ENCODE peak calls at places on chromosomes 13 and 19, in four cellular contexts. I is HepG2, J is upper lobe of left lung, T is A549. F is an unnamed sample.

GRCh38 chr13:114222461-114222968 is 12.2 kb upstream of the CDC16 start:
- ATAC-seq in I (no peak), J (peak), T (no peak), F (peak)

GRCh38 chr19:10604460-10604980 is 17.4 kb upstream of the AP1M2 start:
- ATAC-seq in I (peak), J (peak), T (no peak), F (no peak)

GRCh38 chr13:61600360-61601033 is 184.8 kb upstream of the PCDH20 start:
- ATAC-seq in I (no peak), J (no peak), T (no peak), F (peak)

GRCh38 chr19:18501832-18502231 is 20.0 kb downstream of the ELL start:
- ATAC-seq in I (no peak), J (peak), T (no peak), F (peak)

GRCh38 chr13:98054301-98054700 is 88.6 kb upstream of the FARP1 start:
- ATAC-seq in I (peak), J (no peak), T (no peak), F (no peak)

GRCh38 chr13:43128504-43128929 is 105.1 kb downstream of the DNAJC15 start:
- ATAC-seq in I (no peak), J (no peak), T (no peak), F (no peak)

GRCh38 chr13:110574161-110574560 is 12.6 kb upstream of the RAB20 start:
- ATAC-seq in I (no peak), J (no peak), T (peak), F (no peak)

GRCh38 chr13:31909889-31910551 is 121.6 kb upstream of the FRY start:
- ATAC-seq in I (no peak), J (no peak), T (no peak), F (no peak)

GRCh38 chr13:29677627-29678026 is 82.1 kb upstream of the SLC7A1 start:
- ATAC-seq in I (no peak), J (no peak), T (no peak), F (no peak)

GRCh38 chr13:42380420-42381164 is 108.6 kb downstream of the AKAP11 start:
- ATAC-seq in I (no peak), J (no peak), T (no peak), F (no peak)

GRCh38 chr13:59906413-59907027 is 257.2 kb downstream of the DIAPH3 start:
- ATAC-seq in I (peak), J (no peak), T (peak), F (no peak)

GRCh38 chr13:28329395-28330158 is 165.4 kb downstream of the FLT1 start:
- ATAC-seq in I (no peak), J (peak), T (no peak), F (peak)

GRCh38 chr13:49308977-49309408 is 61.3 kb downstream of the CDADC1 start:
- ATAC-seq in I (no peak), J (no peak), T (no peak), F (peak)

GRCh38 chr13:50484472-50485113 is 358.9 kb downstream of the DLEU7 start:
- ATAC-seq in I (no peak), J (no peak), T (no peak), F (no peak)

GRCh38 chr13:41706189-41706588 is 248.8 kb downstream of the RGCC start:
- ATAC-seq in I (no peak), J (no peak), T (no peak), F (peak)

DNA sequence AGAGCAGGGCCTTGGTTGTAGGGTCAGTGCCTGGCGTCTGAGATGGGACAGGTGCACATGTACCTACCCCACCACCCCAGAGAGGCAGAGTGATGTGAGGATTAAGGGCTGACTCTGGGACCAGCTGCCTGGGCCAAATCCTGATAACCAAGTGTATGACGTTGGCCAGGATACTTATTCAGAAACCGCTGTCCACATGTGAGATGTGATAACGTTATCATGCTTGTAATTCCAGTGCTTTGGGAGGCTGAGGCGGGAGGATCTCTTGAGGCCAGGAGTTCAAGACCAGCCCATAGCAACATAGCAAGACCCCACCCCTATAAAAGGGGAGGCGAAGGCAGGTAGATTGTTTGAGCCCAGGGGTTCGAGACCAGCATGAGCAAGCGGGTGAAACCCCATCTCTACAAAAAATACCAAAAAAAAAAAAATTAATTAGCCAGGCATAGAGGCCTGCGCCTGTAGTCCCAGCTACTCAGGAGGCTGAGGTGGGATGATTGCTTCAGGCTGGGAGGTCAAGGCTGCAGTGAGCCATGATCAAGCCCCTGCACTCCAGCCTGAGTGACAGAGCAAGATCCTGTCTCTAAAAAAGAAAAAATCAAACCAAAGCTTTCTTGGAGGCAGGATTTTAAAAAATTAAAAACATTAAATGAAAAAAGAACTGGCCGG is 10.0 kb downstream of the ADGRE5 start:
- ATAC-seq in I (no peak), J (no peak), T (no peak), F (no peak)
- TF ChIP-seq EP300 in I (no peak), J (no peak), T (no peak), F (no peak)

GRCh38 chr19:2476451-2477140 is 669 bp downstream of the GADD45B start:
- ATAC-seq in I (peak), J (peak), T (peak), F (peak)
- H3K4me3 ChIP-seq in I (peak), J (peak), T (peak), F (peak)

DNA sequence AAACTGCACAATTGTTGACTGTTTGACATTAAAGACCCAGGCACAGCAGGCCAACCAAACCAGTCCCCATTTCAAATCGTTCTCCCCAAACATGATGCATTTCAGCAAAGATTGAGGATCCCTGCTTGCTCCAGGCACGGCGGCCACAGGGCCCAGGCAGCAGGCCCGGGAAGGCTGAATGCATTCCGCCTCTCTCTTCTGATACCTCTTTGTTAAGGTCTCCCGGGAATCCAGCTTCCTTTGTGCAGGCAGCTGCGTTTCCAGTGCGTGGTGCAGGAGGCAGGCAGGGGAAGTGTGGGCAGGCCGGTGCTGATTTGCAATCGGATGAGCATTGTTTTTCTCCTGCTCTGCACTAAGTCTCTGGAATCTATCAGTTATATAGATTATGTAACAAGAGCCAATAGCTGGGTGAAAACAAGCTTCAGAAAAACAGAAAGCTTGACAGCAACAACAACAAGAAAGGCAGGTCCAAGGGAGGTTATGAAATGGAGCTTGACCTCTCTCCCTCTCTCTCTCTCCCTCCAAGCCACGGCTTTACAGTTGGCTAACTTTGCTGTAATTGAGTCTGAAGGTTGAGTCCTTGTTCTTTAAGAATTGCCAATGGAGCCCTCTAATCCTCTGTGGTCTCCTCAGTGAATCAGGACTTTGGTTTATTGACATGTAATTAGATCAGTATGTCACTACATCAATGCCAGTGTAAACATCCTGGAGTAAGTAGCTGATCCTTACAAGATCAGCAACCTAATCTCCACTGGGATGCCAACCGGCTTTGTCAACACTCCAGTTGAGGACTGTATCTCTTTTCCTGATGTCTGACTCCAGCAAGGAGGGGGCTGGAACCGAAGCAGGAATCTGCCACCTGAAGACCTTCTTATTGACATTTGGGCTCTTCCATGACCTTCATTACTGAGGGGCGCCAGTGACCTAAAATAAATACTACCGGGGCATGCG is 338.0 kb downstream of the TEX29 start:
- ATAC-seq in I (no peak), J (no peak), T (no peak), F (no peak)
- TF ChIP-seq EP300 in I (no peak), J (no peak), T (no peak), F (no peak)

GRCh38 chr19:40689339-40690049 is 957 bp downstream of the NUMBL start:
- ATAC-seq in I (no peak), J (no peak), T (peak), F (no peak)
- H3K4me3 ChIP-seq in I (no peak), J (peak), T (peak), F (peak)

GRCh38 chr13:40344270-40345148 is 321.9 kb downstream of the FOXO1 start:
- ATAC-seq in I (peak), J (no peak), T (no peak), F (no peak)
- TF ChIP-seq EP300 in I (no peak), J (no peak), T (no peak), F (no peak)

GRCh38 chr13:30797847-30798246 is 62.5 kb downstream of the ALOX5AP start:
- ATAC-seq in I (no peak), J (no peak), T (no peak), F (no peak)

GRCh38 chr13:30800107-30800506 is 64.8 kb downstream of the ALOX5AP start:
- ATAC-seq in I (no peak), J (no peak), T (no peak), F (no peak)

GRCh38 chr13:30798776-30799625 is 63.7 kb downstream of the ALOX5AP start:
- ATAC-seq in I (peak), J (no peak), T (no peak), F (no peak)

GRCh38 chr13:30796132-30796832 is 60.9 kb downstream of the ALOX5AP start:
- ATAC-seq in I (no peak), J (no peak), T (peak), F (no peak)

GRCh38 chr13:30796833-30797601 is 61.7 kb downstream of the ALOX5AP start:
- ATAC-seq in I (no peak), J (no peak), T (no peak), F (no peak)
- H3K4me3 ChIP-seq in I (no peak), J (peak), T (no peak), F (no peak)

GRCh38 chr19:37906868-37907734 is at the start of gene SIPA1L3:
- ATAC-seq in I (peak), J (peak), T (peak), F (peak)
- TF ChIP-seq EP300 in I (no peak), J (no peak), T (no peak), F (no peak)

DNA sequence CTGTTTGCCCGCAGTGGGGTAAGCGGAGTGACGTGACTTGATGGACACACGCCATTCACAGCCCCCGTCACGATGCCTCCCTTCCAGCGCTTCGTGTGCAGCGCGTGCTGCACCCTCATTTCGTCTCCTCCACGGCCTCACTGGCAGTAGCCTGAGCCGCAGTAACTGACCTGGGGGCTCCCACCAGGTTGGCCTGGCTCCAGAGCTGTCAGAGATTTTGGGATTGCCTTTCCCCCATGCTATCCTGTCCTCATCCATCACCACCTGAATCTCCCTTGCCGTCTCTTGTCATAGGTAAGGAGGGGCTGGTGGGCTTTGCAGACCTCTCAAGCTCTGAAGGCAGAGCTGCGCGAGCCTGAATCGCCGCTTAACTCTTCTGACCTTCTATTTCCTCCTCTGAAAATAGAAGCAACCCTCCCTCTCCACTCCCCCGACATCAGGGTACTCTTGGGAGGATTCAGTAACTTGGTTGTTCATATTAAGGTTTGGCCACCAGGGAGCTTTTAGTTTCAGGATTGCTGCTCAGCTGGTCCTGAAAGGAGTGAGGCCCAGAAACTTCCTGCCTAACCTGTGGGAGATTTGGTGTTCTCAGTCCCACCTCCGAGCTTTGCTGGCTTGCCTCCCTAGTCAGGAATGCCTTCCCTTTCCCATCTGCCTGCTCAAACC is 27.9 kb downstream of the SIGLEC5 start:
- ATAC-seq in I (no peak), J (no peak), T (no peak), F (no peak)
- H3K4me3 ChIP-seq in I (no peak), J (no peak), T (no peak), F (no peak)

F was measured in gastroesophageal sphincter.